ENCODE peak calls at places on chromosomes 12 and 14, in five cellular contexts. One of them, this sample, is unnamed.

GRCh38 chr12:66036317-66036716 is 94.2 kb downstream of the LLPH start:
- DNase-seq in suprapubic skin: no peak
- DNase-seq in foreskin fibroblast: peak
- DNase-seq in OCI-LY7: no peak
- DNase-seq in Caco-2: no peak
- DNase-seq in this sample: no peak

GRCh38 chr14:24429395-24430142 is at the start of the genes CBLN3 and KHNYN:
- DNase-seq in Caco-2: peak
- DNase-seq in OCI-LY7: peak
- DNase-seq in suprapubic skin: peak
- DNase-seq in foreskin fibroblast: peak
- DNase-seq in this sample: no peak

GRCh38 chr12:28951941-28952340 is 197.1 kb upstream of the FAR2 start:
- DNase-seq in suprapubic skin: no peak
- DNase-seq in OCI-LY7: no peak
- DNase-seq in foreskin fibroblast: no peak
- DNase-seq in Caco-2: no peak
- DNase-seq in this sample: no peak

GRCh38 chr12:12976366-12976765 is 23.7 kb downstream of the HEBP1 start:
- DNase-seq in Caco-2: no peak
- DNase-seq in OCI-LY7: no peak
- DNase-seq in suprapubic skin: no peak
- DNase-seq in foreskin fibroblast: peak
- DNase-seq in this sample: no peak

GRCh38 chr14:89185919-89186849 is 230.8 kb downstream of the FOXN3 start:
- DNase-seq in foreskin fibroblast: peak
- DNase-seq in suprapubic skin: no peak
- DNase-seq in Caco-2: peak
- DNase-seq in OCI-LY7: no peak
- DNase-seq in this sample: peak

GRCh38 chr12:79932393-79932792 is 2.5 kb downstream of the PPP1R12A start:
- DNase-seq in foreskin fibroblast: no peak
- DNase-seq in Caco-2: no peak
- DNase-seq in OCI-LY7: no peak
- DNase-seq in suprapubic skin: no peak
- DNase-seq in this sample: no peak

GRCh38 chr14:22848391-22849164 is 12.2 kb downstream of the MMP14 start:
- DNase-seq in suprapubic skin: peak
- DNase-seq in foreskin fibroblast: peak
- DNase-seq in OCI-LY7: no peak
- DNase-seq in Caco-2: no peak
- DNase-seq in this sample: no peak

GRCh38 chr14:102498005-102498677 is 11.4 kb downstream of the ANKRD9 start:
- DNase-seq in foreskin fibroblast: no peak
- DNase-seq in Caco-2: no peak
- DNase-seq in suprapubic skin: no peak
- DNase-seq in OCI-LY7: no peak
- DNase-seq in this sample: no peak

GRCh38 chr14:22897357-22897756 is 14.3 kb downstream of the REM2 start:
- DNase-seq in suprapubic skin: no peak
- DNase-seq in foreskin fibroblast: no peak
- DNase-seq in Caco-2: no peak
- DNase-seq in OCI-LY7: no peak
- DNase-seq in this sample: no peak

GRCh38 chr14:69547701-69548348 is 26.8 kb downstream of the CCDC177 start:
- DNase-seq in Caco-2: no peak
- DNase-seq in suprapubic skin: no peak
- DNase-seq in foreskin fibroblast: peak
- DNase-seq in OCI-LY7: no peak
- DNase-seq in this sample: no peak

GRCh38 chr12:93221841-93222240 is 155.9 kb upstream of the NUDT4 start:
- DNase-seq in foreskin fibroblast: no peak
- DNase-seq in Caco-2: no peak
- DNase-seq in suprapubic skin: no peak
- DNase-seq in OCI-LY7: no peak
- DNase-seq in this sample: no peak

GRCh38 chr12:25283006-25283405 is 32.3 kb upstream of the KRAS start:
- DNase-seq in OCI-LY7: no peak
- DNase-seq in foreskin fibroblast: no peak
- DNase-seq in Caco-2: no peak
- DNase-seq in suprapubic skin: no peak
- DNase-seq in this sample: no peak

GRCh38 chr14:21833836-21834235 is 160.2 kb upstream of the OR4E1 start:
- DNase-seq in foreskin fibroblast: no peak
- DNase-seq in OCI-LY7: no peak
- DNase-seq in suprapubic skin: no peak
- DNase-seq in Caco-2: no peak
- DNase-seq in this sample: no peak

GRCh38 chr12:50120521-50120920 is 8.5 kb downstream of the COX14 start:
- DNase-seq in suprapubic skin: no peak
- DNase-seq in OCI-LY7: no peak
- DNase-seq in Caco-2: peak
- DNase-seq in foreskin fibroblast: no peak
- DNase-seq in this sample: no peak

GRCh38 chr12:26287666-26288408 is 92.5 kb downstream of the SSPN start:
- DNase-seq in foreskin fibroblast: no peak
- DNase-seq in Caco-2: no peak
- DNase-seq in suprapubic skin: no peak
- DNase-seq in OCI-LY7: no peak
- DNase-seq in this sample: no peak

GRCh38 chr12:70427611-70428010 is 61.5 kb downstream of the KCNMB4 start:
- DNase-seq in suprapubic skin: no peak
- DNase-seq in OCI-LY7: no peak
- DNase-seq in Caco-2: no peak
- DNase-seq in foreskin fibroblast: peak
- DNase-seq in this sample: no peak

GRCh38 chr12:20731274-20731673 is 36.1 kb downstream of the SLCO1C1 start:
- DNase-seq in suprapubic skin: no peak
- DNase-seq in foreskin fibroblast: no peak
- DNase-seq in OCI-LY7: no peak
- DNase-seq in Caco-2: no peak
- DNase-seq in this sample: no peak

GRCh38 chr12:127559349-127560040 is 707.5 kb upstream of the TMEM132C start:
- DNase-seq in suprapubic skin: no peak
- DNase-seq in foreskin fibroblast: peak
- DNase-seq in OCI-LY7: peak
- DNase-seq in Caco-2: no peak
- DNase-seq in this sample: no peak

GRCh38 chr12:178715-179109 is 35.2 kb downstream of the SLC6A12 start:
- DNase-seq in foreskin fibroblast: no peak
- DNase-seq in OCI-LY7: no peak
- DNase-seq in Caco-2: no peak
- DNase-seq in suprapubic skin: no peak
- DNase-seq in this sample: no peak

GRCh38 chr14:101926085-101926484 is 38.3 kb upstream of the DYNC1H1 start:
- DNase-seq in Caco-2: no peak
- DNase-seq in foreskin fibroblast: no peak
- DNase-seq in OCI-LY7: no peak
- DNase-seq in suprapubic skin: no peak
- DNase-seq in this sample: no peak

GRCh38 chr12:6092784-6093722 is 31.4 kb downstream of the VWF start:
- DNase-seq in foreskin fibroblast: peak
- DNase-seq in suprapubic skin: peak
- DNase-seq in Caco-2: peak
- DNase-seq in OCI-LY7: no peak
- DNase-seq in this sample: no peak

GRCh38 chr12:106631150-106631549 is 48.3 kb downstream of the RFX4 start:
- DNase-seq in foreskin fibroblast: no peak
- DNase-seq in suprapubic skin: no peak
- DNase-seq in Caco-2: no peak
- DNase-seq in OCI-LY7: no peak
- DNase-seq in this sample: no peak

GRCh38 chr12:124998705-124999104 is 5.3 kb downstream of the BRI3BP start:
- DNase-seq in suprapubic skin: no peak
- DNase-seq in Caco-2: no peak
- DNase-seq in foreskin fibroblast: no peak
- DNase-seq in OCI-LY7: no peak
- DNase-seq in this sample: no peak

GRCh38 chr12:124994435-124994975 is 1.1 kb downstream of the BRI3BP start:
- DNase-seq in suprapubic skin: no peak
- DNase-seq in foreskin fibroblast: peak
- DNase-seq in Caco-2: no peak
- DNase-seq in OCI-LY7: peak
- DNase-seq in this sample: no peak

GRCh38 chr12:124992874-124993567 is 424 bp upstream of the BRI3BP start:
- DNase-seq in Caco-2: peak
- DNase-seq in foreskin fibroblast: peak
- DNase-seq in suprapubic skin: no peak
- DNase-seq in OCI-LY7: peak
- DNase-seq in this sample: peak

GRCh38 chr12:124993568-124994434 is at the start of gene BRI3BP:
- DNase-seq in foreskin fibroblast: peak
- DNase-seq in OCI-LY7: peak
- DNase-seq in Caco-2: peak
- DNase-seq in suprapubic skin: no peak
- DNase-seq in this sample: no peak

GRCh38 chr12:124995200-124995961 is 1.9 kb downstream of the BRI3BP start:
- DNase-seq in Caco-2: no peak
- DNase-seq in suprapubic skin: no peak
- DNase-seq in OCI-LY7: peak
- DNase-seq in foreskin fibroblast: no peak
- DNase-seq in this sample: no peak
- H3K4me3 ChIP-seq in Caco-2: peak
- H3K4me3 ChIP-seq in suprapubic skin: no peak
- H3K4me3 ChIP-seq in OCI-LY7: peak
- H3K4me3 ChIP-seq in foreskin fibroblast: no peak
- H3K4me3 ChIP-seq in this sample: peak

DNA sequence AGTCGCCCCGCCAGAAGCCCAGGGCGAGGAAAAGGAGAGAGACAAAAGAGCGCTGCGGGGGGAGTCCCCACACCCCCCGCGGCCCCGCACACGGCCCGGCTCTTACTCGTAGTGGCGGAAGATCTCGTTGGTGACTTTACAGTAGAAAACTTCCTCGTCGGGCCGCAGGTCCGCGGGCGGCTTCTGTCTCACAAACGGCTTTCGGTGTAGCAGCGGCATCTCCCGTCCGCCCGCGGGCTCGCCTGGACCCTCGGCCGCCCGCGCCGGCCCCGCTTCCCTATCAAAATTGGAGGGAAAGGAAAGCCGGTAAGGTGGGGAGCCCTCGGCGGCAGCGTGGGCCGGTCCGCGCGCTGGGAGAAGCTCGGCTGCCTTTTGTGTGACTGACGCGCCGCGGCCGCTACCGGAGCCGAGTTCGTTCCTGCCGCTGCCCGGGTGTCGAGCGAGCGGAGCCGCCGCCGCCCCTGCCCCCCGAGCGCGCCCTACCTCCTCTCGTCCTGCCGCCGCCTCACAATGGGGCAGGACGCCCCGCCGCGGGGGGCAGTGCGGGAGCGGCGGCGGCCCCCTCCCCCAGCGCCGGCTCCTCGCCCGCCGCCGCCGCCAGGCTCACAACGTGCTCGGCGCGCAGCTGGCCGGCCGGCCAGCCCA is 652 bp downstream of the BAZ1A start:
- DNase-seq in foreskin fibroblast: peak
- DNase-seq in suprapubic skin: peak
- DNase-seq in OCI-LY7: peak
- DNase-seq in Caco-2: peak
- DNase-seq in this sample: no peak
- TF ChIP-seq CTCF in foreskin fibroblast: no peak
- TF ChIP-seq CTCF in suprapubic skin: no peak
- TF ChIP-seq CTCF in OCI-LY7: no peak
- TF ChIP-seq CTCF in Caco-2: no peak
- TF ChIP-seq CTCF in this sample: no peak

GRCh38 chr14:52694761-52695480 is 437 bp downstream of the ERO1A start:
- DNase-seq in foreskin fibroblast: peak
- DNase-seq in OCI-LY7: peak
- DNase-seq in suprapubic skin: no peak
- DNase-seq in Caco-2: no peak
- DNase-seq in this sample: no peak

GRCh38 chr14:52693532-52693931 is 1.8 kb downstream of the ERO1A start:
- DNase-seq in suprapubic skin: no peak
- DNase-seq in OCI-LY7: no peak
- DNase-seq in Caco-2: no peak
- DNase-seq in foreskin fibroblast: no peak
- DNase-seq in this sample: no peak

GRCh38 chr14:52693004-52693403 is 2.4 kb downstream of the ERO1A start:
- DNase-seq in OCI-LY7: no peak
- DNase-seq in Caco-2: no peak
- DNase-seq in suprapubic skin: no peak
- DNase-seq in foreskin fibroblast: peak
- DNase-seq in this sample: no peak

GRCh38 chr14:52692248-52692962 is 3.0 kb downstream of the ERO1A start:
- DNase-seq in suprapubic skin: no peak
- DNase-seq in OCI-LY7: peak
- DNase-seq in Caco-2: no peak
- DNase-seq in foreskin fibroblast: peak
- DNase-seq in this sample: no peak

GRCh38 chr14:52690983-52691760 is 4.2 kb downstream of the ERO1A start:
- DNase-seq in foreskin fibroblast: no peak
- DNase-seq in Caco-2: no peak
- DNase-seq in OCI-LY7: no peak
- DNase-seq in suprapubic skin: no peak
- DNase-seq in this sample: peak
- H3K4me3 ChIP-seq in foreskin fibroblast: no peak
- H3K4me3 ChIP-seq in Caco-2: no peak
- H3K4me3 ChIP-seq in OCI-LY7: no peak
- H3K4me3 ChIP-seq in suprapubic skin: no peak
- H3K4me3 ChIP-seq in this sample: no peak

GRCh38 chr12:83389237-83389996 is 702.7 kb downstream of the TMTC2 start:
- DNase-seq in OCI-LY7: no peak
- DNase-seq in suprapubic skin: no peak
- DNase-seq in foreskin fibroblast: no peak
- DNase-seq in Caco-2: peak
- DNase-seq in this sample: peak
- TF ChIP-seq CTCF in OCI-LY7: peak
- TF ChIP-seq CTCF in suprapubic skin: no peak
- TF ChIP-seq CTCF in foreskin fibroblast: no peak
- TF ChIP-seq CTCF in Caco-2: peak
- TF ChIP-seq CTCF in this sample: peak